ENCODE peak calls at places on chromosome 12, in seven cellular contexts. One of them, this sample, is unnamed.

GRCh38 chr12:130286041-130286440 is 51.6 kb upstream of the PIWIL1 start:
- DNase-seq in heart right ventricle: no peak
- DNase-seq in aorta: no peak
- DNase-seq in HT1080: peak
- DNase-seq in nephron progenitor cell: peak
- DNase-seq in amniotic stem cell: no peak
- DNase-seq in heart left ventricle: no peak
- DNase-seq in this sample: no peak

GRCh38 chr12:1838223-1838993 is 18.0 kb downstream of the LRTM2 start:
- DNase-seq in heart right ventricle: no peak
- DNase-seq in aorta: peak
- DNase-seq in HT1080: no peak
- DNase-seq in nephron progenitor cell: no peak
- DNase-seq in amniotic stem cell: no peak
- DNase-seq in heart left ventricle: no peak
- DNase-seq in this sample: no peak

GRCh38 chr12:125114365-125115141 is 49.3 kb downstream of the AACS start:
- DNase-seq in heart right ventricle: no peak
- DNase-seq in aorta: no peak
- DNase-seq in HT1080: no peak
- DNase-seq in nephron progenitor cell: no peak
- DNase-seq in amniotic stem cell: no peak
- DNase-seq in heart left ventricle: no peak
- DNase-seq in this sample: no peak

GRCh38 chr12:3117628-3118027 is 40.4 kb downstream of the TSPAN9 start:
- DNase-seq in heart right ventricle: no peak
- DNase-seq in aorta: no peak
- DNase-seq in HT1080: peak
- DNase-seq in nephron progenitor cell: no peak
- DNase-seq in amniotic stem cell: peak
- DNase-seq in heart left ventricle: no peak
- DNase-seq in this sample: peak

GRCh38 chr12:21324551-21324950 is 10.2 kb downstream of the SLCO1A2 start:
- DNase-seq in heart right ventricle: no peak
- DNase-seq in aorta: no peak
- DNase-seq in HT1080: no peak
- DNase-seq in nephron progenitor cell: no peak
- DNase-seq in amniotic stem cell: no peak
- DNase-seq in heart left ventricle: no peak
- DNase-seq in this sample: no peak

GRCh38 chr12:106138646-106139421 is at the start of gene NUAK1:
- DNase-seq in heart right ventricle: peak
- DNase-seq in aorta: peak
- DNase-seq in HT1080: peak
- DNase-seq in nephron progenitor cell: peak
- DNase-seq in amniotic stem cell: no peak
- DNase-seq in heart left ventricle: peak
- DNase-seq in this sample: peak

GRCh38 chr12:108478611-108479010 is 36.5 kb upstream of the FICD start:
- DNase-seq in heart right ventricle: no peak
- DNase-seq in aorta: no peak
- DNase-seq in HT1080: no peak
- DNase-seq in nephron progenitor cell: no peak
- DNase-seq in amniotic stem cell: no peak
- DNase-seq in heart left ventricle: no peak
- DNase-seq in this sample: no peak

GRCh38 chr12:49598527-49598926 is 6.9 kb downstream of the FAM186B start:
- DNase-seq in heart right ventricle: no peak
- DNase-seq in aorta: no peak
- DNase-seq in HT1080: no peak
- DNase-seq in nephron progenitor cell: no peak
- DNase-seq in amniotic stem cell: no peak
- DNase-seq in heart left ventricle: no peak
- DNase-seq in this sample: no peak

GRCh38 chr12:52338241-52338960 is 17.2 kb upstream of the KRT83 start:
- DNase-seq in heart right ventricle: no peak
- DNase-seq in aorta: no peak
- DNase-seq in HT1080: no peak
- DNase-seq in nephron progenitor cell: no peak
- DNase-seq in amniotic stem cell: no peak
- DNase-seq in heart left ventricle: no peak
- DNase-seq in this sample: no peak

GRCh38 chr12:121980211-121980891 is 41.3 kb upstream of the BCL7A start:
- DNase-seq in heart right ventricle: no peak
- DNase-seq in aorta: no peak
- DNase-seq in HT1080: peak
- DNase-seq in nephron progenitor cell: no peak
- DNase-seq in amniotic stem cell: no peak
- DNase-seq in heart left ventricle: no peak
- DNase-seq in this sample: no peak

GRCh38 chr12:54932038-54932437 is 52.5 kb downstream of the TESPA1 start:
- DNase-seq in heart right ventricle: no peak
- DNase-seq in aorta: no peak
- DNase-seq in HT1080: no peak
- DNase-seq in nephron progenitor cell: no peak
- DNase-seq in amniotic stem cell: no peak
- DNase-seq in heart left ventricle: no peak
- DNase-seq in this sample: no peak

GRCh38 chr12:15982471-15982870 is 71.3 kb downstream of the DERA start:
- DNase-seq in heart right ventricle: no peak
- DNase-seq in aorta: no peak
- DNase-seq in HT1080: peak
- DNase-seq in nephron progenitor cell: no peak
- DNase-seq in amniotic stem cell: no peak
- DNase-seq in heart left ventricle: no peak
- DNase-seq in this sample: no peak

GRCh38 chr12:117031843-117032592 is 67.2 kb downstream of the TESC start:
- DNase-seq in heart right ventricle: no peak
- DNase-seq in aorta: no peak
- DNase-seq in HT1080: no peak
- DNase-seq in nephron progenitor cell: no peak
- DNase-seq in amniotic stem cell: no peak
- DNase-seq in heart left ventricle: peak
- DNase-seq in this sample: no peak